ENCODE peak calls at places on chromosomes 6 and 20, in eight cellular contexts. C is fibroblast of gingiva; I is AG09309; B is effector CD4-positive, alpha-beta T cell; K is NCI-H460; G is fibroblast of lung; M is NCI-H774; A is astrocyte of the spinal cord. Q is an unnamed sample.

GRCh38 chr6:3389390-3390167 is 67.3 kb downstream of the SLC22A23 start:
- DNase-seq in K (no peak), C (peak), I (peak), A (peak), G (peak), B (no peak), M (no peak), Q (no peak)

GRCh38 chr6:121235386-121235785 is 98.9 kb downstream of the TBC1D32 start:
- DNase-seq in K (no peak), B (no peak), I (no peak), C (no peak), G (no peak), M (no peak), A (no peak), Q (no peak)

GRCh38 chr6:108497883-108498282 is 62.8 kb upstream of the FOXO3 start:
- DNase-seq in A (peak), C (peak), G (peak), I (no peak), M (peak), K (peak), B (no peak), Q (peak)

GRCh38 chr6:11350294-11350693 is 117.8 kb upstream of the NEDD9 start:
- DNase-seq in M (no peak), G (no peak), A (no peak), K (no peak), C (no peak), B (no peak), I (peak), Q (no peak)

GRCh38 chr20:44704551-44704971 is 10.6 kb upstream of the CCN5 start:
- DNase-seq in M (no peak), I (peak), C (peak), B (no peak), K (no peak), G (peak), A (peak), Q (no peak)

GRCh38 chr6:62974452-62974851 is 236.8 kb upstream of the FKBP1C start:
- DNase-seq in A (no peak), K (no peak), I (no peak), C (no peak), B (no peak), M (no peak), G (no peak), Q (no peak)

GRCh38 chr6:133241901-133242760 is 974 bp downstream of the EYA4 start:
- DNase-seq in A (peak), B (no peak), I (no peak), G (peak), C (peak), K (no peak), M (no peak), Q (peak)

GRCh38 chr6:168584251-168584650 is 143.3 kb downstream of the SMOC2 start:
- DNase-seq in M (no peak), I (no peak), C (no peak), K (no peak), A (no peak), B (no peak), G (peak), Q (no peak)

GRCh38 chr6:87029711-87030314 is 65.1 kb downstream of the CGA start:
- DNase-seq in M (peak), G (peak), C (peak), B (no peak), A (peak), K (peak), I (peak), Q (no peak)

GRCh38 chr6:141421378-141421777 is 711.3 kb upstream of the GJE1 start:
- DNase-seq in C (peak), G (peak), M (no peak), A (peak), I (peak), B (no peak), K (peak), Q (no peak)

GRCh38 chr6:111692327-111693164 is 86.9 kb upstream of the TRAF3IP2 start:
- DNase-seq in C (peak), M (no peak), B (no peak), I (no peak), G (peak), A (no peak), K (no peak), Q (no peak)

GRCh38 chr6:41698350-41698781 is 37.0 kb downstream of the TFEB start:
- DNase-seq in I (peak), B (no peak), A (peak), M (no peak), C (peak), K (no peak), G (peak), Q (peak)

GRCh38 chr6:162056745-162057144 is 670.8 kb downstream of the PRKN start:
- DNase-seq in B (no peak), K (peak), G (peak), I (no peak), M (peak), C (peak), A (peak), Q (peak)

GRCh38 chr6:159315562-159315961 is 146.4 kb downstream of the FNDC1 start:
- DNase-seq in C (no peak), I (no peak), B (no peak), K (no peak), A (no peak), G (no peak), M (no peak), Q (no peak)

GRCh38 chr20:57208198-57208597 is 58.2 kb downstream of the BMP7 start:
- DNase-seq in G (peak), M (no peak), K (no peak), B (no peak), A (no peak), I (no peak), C (no peak), Q (no peak)

GRCh38 chr20:59253779-59254319 is 46.6 kb upstream of the EDN3 start:
- DNase-seq in B (peak), G (no peak), M (no peak), I (no peak), A (no peak), C (no peak), K (peak), Q (no peak)